ENCODE peak calls at places on chromosomes 1 and 21, in ten cellular contexts. M is left ventricle myocardium inferior, Y is AG04450, Q is cardiac fibroblast, E is stomach, S is coronary artery, G is uterus, C is hepatocyte, P is pancreas, V is upper lobe of right lung. U is an unnamed sample.
A peak's percentile ranks its signal among the peaks of the same experiment; 100 is the strongest.

GRCh38 chr21:44400791-44401385 is 47.5 kb downstream of the TRPM2 start:
- DNase-seq in E (no peak), M (no peak), G (no peak), P (no peak), C (peak; percentile 2), V (peak; percentile 46), Y (no peak), S (peak; percentile 46), Q (no peak), U (no peak)

GRCh38 chr1:232625319-232625868 is 4.5 kb downstream of the SIPA1L2 start:
- DNase-seq in Q (no peak), E (no peak), S (no peak), G (no peak), P (no peak), M (no peak), Y (no peak), V (no peak), C (no peak), U (no peak)

GRCh38 chr1:86596253-86596652 is 49.4 kb downstream of the CLCA4 start:
- DNase-seq in Y (no peak), Q (no peak), E (no peak), C (no peak), S (no peak), P (no peak), V (no peak), G (no peak), M (no peak), U (no peak)

GRCh38 chr1:37517569-37517968 is 3.0 kb upstream of the MEAF6 start:
- DNase-seq in G (no peak), P (no peak), Q (no peak), E (no peak), C (no peak), S (no peak), M (no peak), Y (no peak), V (no peak), U (no peak)

GRCh38 chr1:186958520-186958919 is 129.8 kb downstream of the PLA2G4A start:
- DNase-seq in S (no peak), P (no peak), G (no peak), Y (peak; percentile 66), C (no peak), E (no peak), V (no peak), Q (peak; percentile 87), M (no peak), U (no peak)

GRCh38 chr1:186864296-186864695 is 35.5 kb downstream of the PLA2G4A start:
- DNase-seq in V (no peak), P (no peak), C (no peak), M (no peak), E (no peak), Q (peak; percentile 38), Y (no peak), G (no peak), S (no peak), U (no peak)

GRCh38 chr1:161115132-161115711 is 2.6 kb downstream of the PFDN2 start:
- DNase-seq in Y (peak; percentile 67), C (no peak), G (no peak), P (no peak), M (no peak), S (no peak), Q (peak; percentile 98), E (no peak), V (no peak), U (no peak)

GRCh38 chr1:11473635-11474034 is 5.3 kb upstream of the DISP3 start:
- DNase-seq in Y (no peak), S (no peak), Q (peak; percentile 7), C (peak; percentile 26), P (no peak), G (no peak), V (no peak), E (no peak), M (no peak), U (no peak)

GRCh38 chr1:41540886-41541591 is 56.6 kb upstream of the EDN2 start:
- DNase-seq in M (no peak), S (no peak), P (no peak), E (peak; percentile 4), C (no peak), G (peak; percentile 7), Q (peak; percentile 59), Y (no peak), V (peak; percentile 67), U (no peak)

GRCh38 chr1:36366091-36366661 is 19.5 kb downstream of the STK40 start:
- DNase-seq in M (peak; percentile 53), V (no peak), S (no peak), E (no peak), C (peak; percentile 38), P (no peak), Q (peak; percentile 68), G (peak; percentile 37), Y (no peak), U (no peak)
- H3K4me3 ChIP-seq in M (no peak overlapping the region), V (no peak overlapping the region), S (no peak overlapping the region), E (no peak overlapping the region), C (no peak overlapping the region), P (no peak overlapping the region), Q (no peak overlapping the region), G (no peak overlapping the region), Y (no peak overlapping the region), U (no peak overlapping the region)

GRCh38 chr1:15349133-15349532 is 60.6 kb upstream of the EFHD2 start:
- DNase-seq in E (no peak), M (no peak), S (no peak), V (no peak), P (no peak), G (no peak), Q (no peak), C (no peak), Y (no peak), U (no peak)
- TF ChIP-seq CTCF in E (no peak), M (no peak), S (no peak), V (no peak), P (no peak), G (no peak), Q (no peak), C (no peak), Y (no peak), U (no peak)

GRCh38 chr1:226870026-226870322 is 442 bp upstream of the PSEN2 start:
- DNase-seq in V (no peak), M (no peak), S (no peak), P (no peak), E (no peak), C (no peak), Y (no peak), G (no peak), Q (no peak), U (no peak)
- H3K4me3 ChIP-seq in V (peak overlapping the region; percentile 78), M (peak overlapping the region; percentile 92), S (peak overlapping the region; percentile 77), P (peak overlapping the region; percentile 81), E (peak overlapping the region; percentile 68), C (peak overlapping the region; percentile 86), Y (peak overlapping the region; percentile 63), G (peak overlapping the region; percentile 59), Q (peak overlapping the region; percentile 41), U (peak overlapping the region; percentile 78)

DNA sequence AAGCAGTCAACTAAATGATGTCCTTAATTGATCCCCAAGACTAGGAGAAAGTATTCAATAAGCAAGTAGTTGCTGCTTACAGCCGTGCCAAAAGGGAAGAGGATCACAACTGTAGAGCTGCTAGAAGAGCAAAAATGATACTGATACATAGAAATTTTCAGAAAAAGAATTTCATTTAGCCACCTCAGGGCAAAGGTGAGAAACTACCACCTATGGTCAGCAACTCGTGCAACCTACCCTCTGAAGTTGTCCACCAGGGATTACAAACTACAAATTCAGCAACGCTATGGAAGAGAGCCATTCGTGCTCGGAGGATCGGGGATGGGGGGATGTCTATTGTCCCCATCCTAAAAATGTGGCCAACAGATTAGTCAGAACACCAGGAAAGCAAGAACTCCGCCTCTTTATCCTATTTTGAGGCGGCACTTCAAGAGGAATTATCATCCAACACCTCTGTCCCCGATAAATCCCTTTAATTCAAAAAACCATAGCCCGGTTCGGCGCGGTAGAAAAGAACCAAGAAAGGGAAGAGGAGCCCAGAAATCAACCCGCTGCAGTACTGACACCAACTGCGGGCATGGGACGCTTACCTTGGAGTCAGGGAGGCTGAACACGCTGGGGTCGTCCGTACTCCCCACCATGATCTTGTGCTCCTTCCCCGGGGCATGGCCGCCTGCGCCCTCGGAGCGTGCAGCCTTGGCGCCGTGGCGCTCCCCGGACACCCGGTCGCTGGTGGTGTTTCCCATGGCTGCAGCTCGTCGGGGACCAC is 687 bp downstream of the PRKAB2 start:
- DNase-seq in G (no peak), Q (peak; percentile 28), E (no peak), S (no peak), V (no peak), M (no peak), C (peak; percentile 14), P (no peak), Y (no peak), U (no peak)
- TF ChIP-seq CTCF in G (no peak), Q (no peak), E (no peak), S (no peak), V (no peak), M (no peak), C (no peak), P (no peak), Y (no peak), U (no peak)

GRCh38 chr1:23567629-23567995 is 8.3 kb upstream of the ID3 start:
- DNase-seq in C (no peak), Y (no peak), E (no peak), G (no peak), V (no peak), Q (no peak), S (no peak), M (no peak), P (no peak), U (no peak)
- H3K4me3 ChIP-seq in C (no peak overlapping the region), Y (peak overlapping the region; percentile 58), E (peak overlapping the region; percentile 57), G (no peak overlapping the region), V (peak overlapping the region; percentile 56), Q (peak overlapping the region; percentile 14), S (peak overlapping the region; percentile 79), M (peak overlapping the region; percentile 70), P (peak overlapping the region; percentile 40), U (no peak overlapping the region)

DNA sequence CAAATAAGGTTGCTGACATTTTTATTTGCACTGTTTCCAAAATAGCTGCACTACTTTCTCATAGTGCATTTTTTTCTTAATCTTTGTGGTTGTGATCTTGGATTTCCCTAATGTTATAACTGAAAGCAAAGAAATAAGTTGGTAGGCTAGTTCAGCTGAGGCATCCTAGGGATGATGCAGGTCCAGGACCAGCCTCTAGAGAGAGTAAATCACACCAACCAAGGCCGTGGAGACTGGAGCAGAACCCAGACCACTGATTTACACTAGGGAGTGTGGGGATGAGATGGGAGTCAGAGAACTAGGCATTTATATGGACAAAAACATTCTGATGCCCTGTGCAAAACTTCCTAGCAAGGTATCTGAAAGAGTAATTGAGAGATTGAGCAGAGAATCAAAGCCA is 104.5 kb downstream of the URB2 start:
- DNase-seq in C (no peak), G (no peak), Q (no peak), Y (no peak), S (no peak), V (no peak), M (no peak), P (no peak), E (no peak), U (no peak)
- TF ChIP-seq CTCF in C (no peak), G (no peak), Q (no peak), Y (no peak), S (no peak), V (no peak), M (no peak), P (no peak), E (no peak), U (no peak)